ENCODE peak calls at places on chromosomes 6 and 20, in ten cellular contexts. Q is choroid plexus epithelial cell, M is AG09309, N is sigmoid colon, J is spleen, A is HL-60, S is coronary artery, I is GM12865, W is stomach, V is tibial nerve. X is an unnamed sample.

GRCh38 chr20:23857954-23858565 is 21.5 kb downstream of the CST5 start:
- DNase-seq in Q (no peak), M (no peak), N (no peak), J (no peak), A (no peak), S (no peak), I (no peak), W (no peak), V (no peak), X (peak)

GRCh38 chr20:32984196-32984595 is 20.0 kb downstream of the SUN5 start:
- DNase-seq in Q (no peak), M (no peak), N (no peak), J (peak), A (no peak), S (no peak), I (no peak), W (no peak), V (no peak), X (no peak)

GRCh38 chr6:15184441-15184861 is 61.4 kb upstream of the JARID2 start:
- DNase-seq in Q (peak), M (no peak), N (no peak), J (no peak), A (no peak), S (no peak), I (peak), W (no peak), V (no peak), X (no peak)

GRCh38 chr6:148509789-148510581 is 167.3 kb downstream of the SASH1 start:
- DNase-seq in Q (peak), M (peak), N (peak), J (no peak), A (peak), S (peak), I (peak), W (no peak), V (peak), X (peak)

GRCh38 chr6:123295181-123295580 is 299.1 kb downstream of the CLVS2 start:
- DNase-seq in Q (no peak), M (no peak), N (no peak), J (no peak), A (no peak), S (no peak), I (no peak), W (no peak), V (no peak), X (no peak)

GRCh38 chr6:12324096-12324495 is 33.9 kb downstream of the EDN1 start:
- DNase-seq in Q (peak), M (no peak), N (no peak), J (no peak), A (no peak), S (no peak), I (no peak), W (peak), V (no peak), X (peak)

GRCh38 chr6:128068110-128068460 is 167.2 kb upstream of the THEMIS start:
- DNase-seq in Q (no peak), M (no peak), N (no peak), J (no peak), A (no peak), S (no peak), I (no peak), W (no peak), V (no peak), X (no peak)

GRCh38 chr20:20085071-20085470 is 32.7 kb downstream of the CFAP61 start:
- DNase-seq in Q (no peak), M (no peak), N (no peak), J (no peak), A (no peak), S (no peak), I (no peak), W (no peak), V (no peak), X (no peak)

GRCh38 chr6:12343440-12344162 is 53.4 kb downstream of the EDN1 start:
- DNase-seq in Q (peak), M (no peak), N (no peak), J (no peak), A (no peak), S (no peak), I (no peak), W (peak), V (no peak), X (no peak)

GRCh38 chr20:39312107-39312506 is 350.0 kb downstream of the DHX35 start:
- DNase-seq in Q (no peak), M (no peak), N (no peak), J (no peak), A (no peak), S (no peak), I (no peak), W (no peak), V (no peak), X (no peak)

GRCh38 chr6:138336221-138336620 is 41.5 kb upstream of the SMIM28 start:
- DNase-seq in Q (no peak), M (no peak), N (no peak), J (no peak), A (no peak), S (no peak), I (no peak), W (no peak), V (no peak), X (no peak)

GRCh38 chr6:160995271-160995670 is 3.7 kb downstream of the MAP3K4 start:
- DNase-seq in Q (no peak), M (no peak), N (no peak), J (no peak), A (no peak), S (no peak), I (no peak), W (no peak), V (no peak), X (no peak)

GRCh38 chr6:166903027-166903426 is 53.3 kb downstream of the RNASET2 start:
- DNase-seq in Q (peak), M (no peak), N (no peak), J (no peak), A (no peak), S (no peak), I (no peak), W (no peak), V (no peak), X (no peak)

GRCh38 chr20:4886771-4887527 is 114.4 kb downstream of the SLC23A2 start:
- DNase-seq in Q (no peak), M (no peak), N (no peak), J (no peak), A (peak), S (peak), I (no peak), W (no peak), V (no peak), X (no peak)

GRCh38 chr6:169933251-169933821 is 181.9 kb downstream of the ERMARD start:
- DNase-seq in Q (no peak), M (no peak), N (no peak), J (no peak), A (no peak), S (no peak), I (no peak), W (peak), V (no peak), X (no peak)

GRCh38 chr6:43644940-43645612 is at the start of gene RSPH9:
- DNase-seq in Q (peak), M (no peak), N (peak), J (peak), A (no peak), S (no peak), I (no peak), W (peak), V (no peak), X (no peak)

GRCh38 chr6:134502614-134503541 is 185.0 kb upstream of the SGK1 start:
- DNase-seq in Q (no peak), M (no peak), N (no peak), J (no peak), A (no peak), S (no peak), I (no peak), W (peak), V (no peak), X (no peak)

GRCh38 chr6:40020166-40020565 is 85.9 kb upstream of the MOCS1 start:
- DNase-seq in Q (no peak), M (no peak), N (no peak), J (no peak), A (no peak), S (no peak), I (no peak), W (no peak), V (no peak), X (no peak)

GRCh38 chr6:108768176-108768555 is 80.1 kb upstream of the ARMC2 start:
- DNase-seq in Q (no peak), M (no peak), N (no peak), J (no peak), A (no peak), S (no peak), I (no peak), W (no peak), V (no peak), X (no peak)

GRCh38 chr20:62874745-62875344 is 13.2 kb upstream of the TCFL5 start:
- DNase-seq in Q (no peak), M (no peak), N (no peak), J (no peak), A (no peak), S (no peak), I (no peak), W (no peak), V (no peak), X (no peak)

GRCh38 chr20:46215913-46216707 is 92.2 kb downstream of the CDH22 start:
- DNase-seq in Q (peak), M (no peak), N (no peak), J (no peak), A (no peak), S (no peak), I (no peak), W (no peak), V (no peak), X (no peak)

GRCh38 chr6:26029570-26029856 is 57.7 kb upstream of the HFE start:
- DNase-seq in Q (no peak), M (no peak), N (no peak), J (no peak), A (no peak), S (no peak), I (no peak), W (no peak), V (no peak), X (no peak)

GRCh38 chr6:91669904-91670295 is 1083.0 kb upstream of the MAP3K7 start:
- DNase-seq in Q (no peak), M (no peak), N (no peak), J (no peak), A (no peak), S (no peak), I (no peak), W (no peak), V (no peak), X (no peak)

GRCh38 chr6:154402081-154402780 is 45.6 kb upstream of the IPCEF1 start:
- DNase-seq in Q (no peak), M (no peak), N (no peak), J (no peak), A (no peak), S (no peak), I (no peak), W (no peak), V (no peak), X (no peak)

GRCh38 chr6:37451411-37452273 is 18.6 kb downstream of the CMTR1 start:
- DNase-seq in Q (no peak), M (no peak), N (no peak), J (no peak), A (no peak), S (no peak), I (no peak), W (no peak), V (no peak), X (no peak)

GRCh38 chr20:58526411-58526810 is 11.2 kb upstream of the APCDD1L start:
- DNase-seq in Q (no peak), M (no peak), N (no peak), J (no peak), A (no peak), S (no peak), I (no peak), W (no peak), V (no peak), X (no peak)

GRCh38 chr20:41196653-41197225 is 59.4 kb downstream of the PLCG1 start:
- DNase-seq in Q (no peak), M (no peak), N (no peak), J (no peak), A (no peak), S (no peak), I (no peak), W (no peak), V (no peak), X (no peak)

GRCh38 chr6:25318589-25318988 is 39.4 kb downstream of the CARMIL1 start:
- DNase-seq in Q (no peak), M (no peak), N (no peak), J (no peak), A (no peak), S (peak), I (no peak), W (no peak), V (no peak), X (no peak)

GRCh38 chr20:37188787-37189186 is 9.4 kb upstream of the MROH8 start:
- DNase-seq in Q (no peak), M (no peak), N (no peak), J (no peak), A (no peak), S (peak), I (no peak), W (no peak), V (no peak), X (no peak)

GRCh38 chr6:89986650-89987074 is 92.4 kb downstream of the GJA10 start:
- DNase-seq in Q (peak), M (peak), N (no peak), J (no peak), A (no peak), S (no peak), I (no peak), W (no peak), V (no peak), X (peak)

GRCh38 chr6:169779092-169779815 is 27.8 kb downstream of the ERMARD start:
- DNase-seq in Q (no peak), M (no peak), N (no peak), J (no peak), A (no peak), S (peak), I (no peak), W (no peak), V (no peak), X (no peak)

GRCh38 chr6:111114484-111114883 is 27.2 kb downstream of the SLC16A10 start:
- DNase-seq in Q (peak), M (no peak), N (no peak), J (no peak), A (no peak), S (no peak), I (no peak), W (no peak), V (no peak), X (no peak)

GRCh38 chr6:25172819-25173218 is 106.4 kb upstream of the CARMIL1 start:
- DNase-seq in Q (peak), M (peak), N (no peak), J (no peak), A (no peak), S (no peak), I (no peak), W (no peak), V (no peak), X (no peak)

GRCh38 chr6:5403619-5404018 is 142.3 kb downstream of the FARS2 start:
- DNase-seq in Q (no peak), M (no peak), N (no peak), J (no peak), A (no peak), S (no peak), I (no peak), W (no peak), V (no peak), X (no peak)

GRCh38 chr6:24394777-24395437 is 7.8 kb upstream of the MRS2 start:
- DNase-seq in Q (peak), M (peak), N (no peak), J (no peak), A (peak), S (no peak), I (no peak), W (no peak), V (no peak), X (peak)

GRCh38 chr20:38260025-38260377 is 534 bp downstream of the KIAA1755 start:
- DNase-seq in Q (peak), M (no peak), N (no peak), J (no peak), A (no peak), S (no peak), I (no peak), W (no peak), V (no peak), X (no peak)

GRCh38 chr20:38258545-38259223 is 1.9 kb downstream of the KIAA1755 start:
- DNase-seq in Q (no peak), M (no peak), N (no peak), J (no peak), A (no peak), S (no peak), I (no peak), W (no peak), V (no peak), X (no peak)

GRCh38 chr20:38260378-38261053 is at the start of gene KIAA1755:
- DNase-seq in Q (peak), M (no peak), N (peak), J (no peak), A (no peak), S (no peak), I (no peak), W (no peak), V (no peak), X (no peak)

GRCh38 chr20:38256966-38257365 is 3.6 kb downstream of the KIAA1755 start:
- DNase-seq in Q (no peak), M (no peak), N (no peak), J (no peak), A (no peak), S (no peak), I (no peak), W (no peak), V (no peak), X (no peak)

DNA sequence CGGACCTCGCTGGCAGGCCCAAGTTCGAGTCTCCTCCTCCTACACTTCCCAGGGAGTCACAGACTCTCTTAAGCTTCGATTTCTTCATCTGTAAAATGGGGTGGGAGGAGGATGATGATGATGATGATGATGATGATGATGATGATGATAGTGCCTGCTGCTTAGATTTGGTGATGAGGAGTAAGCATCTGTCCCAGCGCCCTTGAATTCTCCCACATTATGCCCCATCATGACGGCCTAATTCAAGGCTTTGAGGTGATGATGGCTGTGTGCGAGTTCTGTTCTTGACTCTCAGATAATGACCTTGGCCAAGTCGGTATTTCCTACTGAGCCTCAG is 487 bp upstream of the KIAA1755 start:
- DNase-seq in Q (no peak), M (no peak), N (no peak), J (no peak), A (no peak), S (no peak), I (no peak), W (no peak), V (no peak), X (no peak)
- H3K4me3 ChIP-seq in Q (peak), M (peak), N (peak), J (no peak), A (no peak), S (peak), I (no peak), W (peak), V (no peak), X (no peak)

DNA sequence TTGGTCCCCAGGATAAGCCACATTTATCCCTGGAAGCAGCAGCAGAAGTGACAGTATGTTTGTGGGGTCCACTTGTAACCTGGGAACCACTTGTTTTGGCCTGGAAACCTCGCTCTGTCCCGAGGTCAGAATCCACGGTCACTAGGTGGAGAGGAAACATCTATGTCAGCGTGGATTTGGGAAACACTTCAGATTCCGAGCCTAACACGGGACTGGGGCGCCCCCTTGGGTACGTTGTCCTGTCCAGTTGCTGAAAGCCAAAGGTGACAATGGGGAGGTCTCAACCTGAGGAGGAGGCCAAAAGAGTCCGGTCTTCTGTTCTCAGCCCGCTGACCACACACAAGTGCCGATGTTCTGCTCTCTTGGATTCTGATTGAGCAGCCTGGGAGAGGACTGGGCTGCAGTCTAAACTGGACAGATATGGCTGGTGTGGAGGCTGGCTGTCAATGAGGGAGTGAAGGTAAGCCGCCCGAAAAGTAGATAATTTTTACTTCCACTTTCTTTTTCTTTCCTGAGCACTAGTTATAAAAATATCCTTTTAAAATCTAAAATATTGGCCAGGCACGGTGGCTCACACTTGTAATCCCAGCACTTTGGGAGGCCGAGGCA is 4.9 kb upstream of the ZFP57 start:
- DNase-seq in Q (no peak), M (no peak), N (no peak), J (no peak), A (no peak), S (no peak), I (no peak), W (no peak), V (no peak), X (no peak)
- TF ChIP-seq CTCF in Q (peak), M (peak), N (no peak), J (no peak), A (no peak), S (no peak), I (no peak), W (no peak), V (no peak), X (peak)

DNA sequence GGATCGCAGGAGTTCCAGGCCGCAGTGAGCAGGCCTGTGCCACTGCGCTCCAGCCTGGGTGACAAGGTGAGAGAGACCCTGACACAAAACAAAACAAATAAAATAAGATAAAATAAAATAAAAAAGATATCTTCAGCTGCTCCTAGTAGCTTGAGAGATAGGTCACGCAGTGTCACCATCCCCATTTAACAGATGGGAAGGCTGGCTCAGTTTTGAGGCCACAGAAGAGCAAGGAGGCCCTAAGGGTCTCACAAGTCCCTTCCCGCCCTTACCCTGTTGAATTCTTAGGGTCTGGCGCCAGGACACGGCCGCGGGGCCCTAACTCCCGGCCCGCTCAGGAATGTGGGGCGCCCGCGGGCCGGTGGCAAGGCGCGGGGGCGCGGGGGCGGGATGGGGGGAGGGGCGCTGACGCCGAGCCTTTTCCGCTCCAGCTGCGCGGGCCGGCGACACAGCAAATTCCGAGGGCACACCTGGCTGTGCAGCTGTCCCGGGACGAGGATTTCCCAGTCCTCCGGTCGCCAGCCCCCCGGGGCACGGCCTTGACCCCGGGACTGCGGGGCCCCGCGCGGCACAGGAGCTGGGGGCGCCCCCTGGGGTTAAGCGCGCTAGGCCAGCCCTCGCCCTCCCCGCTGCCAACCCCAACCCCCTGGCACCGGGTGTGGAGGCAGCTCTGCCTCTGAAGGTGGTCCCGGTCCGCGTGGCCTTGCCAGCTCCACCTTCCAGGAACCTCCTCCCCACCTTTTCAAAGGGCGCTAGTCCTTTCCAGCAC is 10.3 kb upstream of the R3HDML start:
- DNase-seq in Q (no peak), M (no peak), N (no peak), J (no peak), A (no peak), S (no peak), I (no peak), W (no peak), V (no peak), X (no peak)
- H3K4me3 ChIP-seq in Q (no peak), M (no peak), N (peak), J (peak), A (peak), S (peak), I (peak), W (peak), V (no peak), X (peak)

DNA sequence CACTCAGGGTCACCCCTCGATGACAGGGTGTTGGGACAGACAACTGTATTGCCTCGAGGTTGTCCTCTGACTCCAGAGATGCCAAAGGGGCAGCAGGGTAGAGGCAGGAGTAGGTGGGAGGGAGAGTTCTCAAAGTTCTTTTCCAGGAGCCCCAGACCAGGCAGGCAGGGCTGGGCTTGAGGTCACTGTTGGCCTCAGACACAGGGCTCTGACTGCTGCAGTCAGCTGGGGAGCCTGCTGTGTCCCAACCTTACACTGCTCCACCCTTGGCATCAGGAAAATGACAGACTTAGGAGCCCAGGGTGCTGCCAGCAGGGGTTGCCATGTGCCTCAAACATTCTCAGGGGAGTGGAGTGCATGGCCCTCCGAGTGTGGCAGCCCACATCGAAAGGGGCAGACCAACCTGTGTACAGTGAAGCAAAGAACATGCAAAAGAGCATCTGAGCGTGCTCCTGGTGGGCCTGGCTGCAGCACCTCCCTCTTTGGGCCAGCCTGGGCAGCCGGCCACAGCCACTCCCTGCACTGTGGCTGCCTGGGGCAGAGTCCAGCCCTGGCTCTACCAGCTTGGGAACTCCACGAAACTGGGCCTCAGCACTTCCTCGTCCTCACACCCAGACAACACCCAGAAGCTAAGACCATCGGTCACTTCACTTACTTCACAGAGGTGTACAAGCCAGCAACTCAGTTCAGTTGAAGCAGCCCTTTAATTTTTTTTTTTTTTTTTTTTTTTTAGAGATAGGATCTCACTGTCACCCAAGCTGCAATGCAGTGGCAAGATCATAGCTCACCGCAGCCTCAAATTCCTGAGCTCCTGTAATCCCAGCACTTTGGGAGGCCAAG is 24.0 kb downstream of the C6orf132 start:
- DNase-seq in Q (no peak), M (no peak), N (no peak), J (no peak), A (no peak), S (no peak), I (no peak), W (peak), V (peak), X (no peak)
- TF ChIP-seq CTCF in Q (no peak), M (no peak), N (no peak), J (no peak), A (no peak), S (no peak), I (no peak), W (no peak), V (no peak), X (no peak)